ENCODE peak calls at places on chromosomes 6 and 20, in four cellular contexts. One of them, this sample, is unnamed.

GRCh38 chr6:111689946-111690345 is 84.3 kb upstream of the TRAF3IP2 start:
- DNase-seq in kidney glomerular epithelial cell: no peak
- DNase-seq in AG04450: no peak
- DNase-seq in fibroblast of the aortic adventitia: no peak
- DNase-seq in this sample: no peak

GRCh38 chr6:19896580-19897010 is 59.4 kb downstream of the ID4 start:
- DNase-seq in kidney glomerular epithelial cell: no peak
- DNase-seq in fibroblast of the aortic adventitia: no peak
- DNase-seq in AG04450: no peak
- DNase-seq in this sample: no peak

GRCh38 chr6:30557683-30557981 is 537 bp downstream of the PRR3 start:
- DNase-seq in fibroblast of the aortic adventitia: no peak
- DNase-seq in kidney glomerular epithelial cell: peak; percentile 29
- DNase-seq in AG04450: no peak
- DNase-seq in this sample: no peak

GRCh38 chr6:117352466-117353081 is 73.2 kb downstream of the ROS1 start:
- DNase-seq in kidney glomerular epithelial cell: peak; percentile 13
- DNase-seq in AG04450: no peak
- DNase-seq in fibroblast of the aortic adventitia: peak; percentile 39
- DNase-seq in this sample: no peak

GRCh38 chr6:147046131-147046530 is 158.1 kb upstream of the STXBP5 start:
- DNase-seq in AG04450: no peak
- DNase-seq in kidney glomerular epithelial cell: no peak
- DNase-seq in fibroblast of the aortic adventitia: peak; percentile 26
- DNase-seq in this sample: no peak

GRCh38 chr6:136920858-136921520 is 1.1 kb upstream of the SLC35D3 start:
- DNase-seq in fibroblast of the aortic adventitia: peak; percentile 15
- DNase-seq in AG04450: no peak
- DNase-seq in kidney glomerular epithelial cell: no peak
- DNase-seq in this sample: peak; percentile 20

GRCh38 chr6:35070111-35070510 is 71.0 kb downstream of the TCP11 start:
- DNase-seq in kidney glomerular epithelial cell: no peak
- DNase-seq in AG04450: no peak
- DNase-seq in fibroblast of the aortic adventitia: no peak
- DNase-seq in this sample: no peak

GRCh38 chr6:167789358-167789757 is 37.4 kb upstream of the AFDN start:
- DNase-seq in AG04450: no peak
- DNase-seq in fibroblast of the aortic adventitia: no peak
- DNase-seq in kidney glomerular epithelial cell: no peak
- DNase-seq in this sample: peak; percentile 24

GRCh38 chr20:57346477-57346876 is 4.6 kb upstream of the RAE1 start:
- DNase-seq in AG04450: peak; percentile 34
- DNase-seq in fibroblast of the aortic adventitia: peak; percentile 96
- DNase-seq in kidney glomerular epithelial cell: peak; percentile 67
- DNase-seq in this sample: peak; percentile 68

GRCh38 chr6:65259080-65259479 is 447.9 kb downstream of the EYS start:
- DNase-seq in fibroblast of the aortic adventitia: no peak
- DNase-seq in AG04450: peak; percentile 0
- DNase-seq in kidney glomerular epithelial cell: peak; percentile 18
- DNase-seq in this sample: no peak

GRCh38 chr6:50925548-50925947 is 106.9 kb downstream of the TFAP2B start:
- DNase-seq in AG04450: no peak
- DNase-seq in kidney glomerular epithelial cell: no peak
- DNase-seq in fibroblast of the aortic adventitia: no peak
- DNase-seq in this sample: no peak

GRCh38 chr20:61810066-61810708 is 255.5 kb downstream of the TAF4 start:
- DNase-seq in kidney glomerular epithelial cell: no peak
- DNase-seq in AG04450: no peak
- DNase-seq in fibroblast of the aortic adventitia: no peak
- DNase-seq in this sample: no peak

GRCh38 chr6:12381587-12381986 is 91.4 kb downstream of the EDN1 start:
- DNase-seq in AG04450: no peak
- DNase-seq in kidney glomerular epithelial cell: no peak
- DNase-seq in fibroblast of the aortic adventitia: peak; percentile 41
- DNase-seq in this sample: no peak

GRCh38 chr6:63573899-63574553 is 1.7 kb downstream of the LOC128125822 start:
- DNase-seq in kidney glomerular epithelial cell: peak; percentile 90
- DNase-seq in fibroblast of the aortic adventitia: peak; percentile 77
- DNase-seq in AG04450: no peak
- DNase-seq in this sample: peak; percentile 57

GRCh38 chr6:56759521-56759920 is 116.8 kb upstream of the DST start:
- DNase-seq in AG04450: no peak
- DNase-seq in fibroblast of the aortic adventitia: no peak
- DNase-seq in kidney glomerular epithelial cell: no peak
- DNase-seq in this sample: peak; percentile 71

GRCh38 chr6:26554669-26555504 is 16.7 kb downstream of the HMGN4 start:
- DNase-seq in fibroblast of the aortic adventitia: peak; percentile 72
- DNase-seq in kidney glomerular epithelial cell: peak; percentile 27
- DNase-seq in AG04450: no peak
- DNase-seq in this sample: peak; percentile 85

GRCh38 chr6:80465513-80465912 is 359.0 kb downstream of the BCKDHB start:
- DNase-seq in kidney glomerular epithelial cell: no peak
- DNase-seq in fibroblast of the aortic adventitia: no peak
- DNase-seq in AG04450: no peak
- DNase-seq in this sample: no peak

GRCh38 chr6:2766767-2767314 is 1.6 kb downstream of the WRNIP1 start:
- DNase-seq in AG04450: no peak
- DNase-seq in kidney glomerular epithelial cell: peak; percentile 28
- DNase-seq in fibroblast of the aortic adventitia: peak; percentile 42
- DNase-seq in this sample: no peak

GRCh38 chr6:56770011-56770520 is 127.4 kb upstream of the DST start:
- DNase-seq in fibroblast of the aortic adventitia: peak; percentile 67
- DNase-seq in kidney glomerular epithelial cell: no peak
- DNase-seq in AG04450: no peak
- DNase-seq in this sample: no peak

GRCh38 chr6:131937219-131937618 is 14.0 kb downstream of the CCN2 start:
- DNase-seq in AG04450: no peak
- DNase-seq in kidney glomerular epithelial cell: peak; percentile 25
- DNase-seq in fibroblast of the aortic adventitia: peak; percentile 90
- DNase-seq in this sample: no peak

GRCh38 chr6:162063666-162064065 is 663.9 kb downstream of the PRKN start:
- DNase-seq in fibroblast of the aortic adventitia: no peak
- DNase-seq in kidney glomerular epithelial cell: no peak
- DNase-seq in AG04450: no peak
- DNase-seq in this sample: no peak

GRCh38 chr6:135108692-135109091 is 54.1 kb upstream of the HBS1L start:
- DNase-seq in fibroblast of the aortic adventitia: no peak
- DNase-seq in AG04450: no peak
- DNase-seq in kidney glomerular epithelial cell: no peak
- DNase-seq in this sample: no peak

GRCh38 chr6:118876201-118876600 is 17.8 kb upstream of the ASF1A start:
- DNase-seq in AG04450: no peak
- DNase-seq in fibroblast of the aortic adventitia: no peak
- DNase-seq in kidney glomerular epithelial cell: no peak
- DNase-seq in this sample: no peak

GRCh38 chr6:117440558-117441525 is 15.1 kb upstream of the ROS1 start:
- DNase-seq in kidney glomerular epithelial cell: peak; percentile 84
- DNase-seq in AG04450: no peak
- DNase-seq in fibroblast of the aortic adventitia: peak; percentile 78
- DNase-seq in this sample: no peak

GRCh38 chr20:49699200-49699992 is 14.3 kb downstream of the B4GALT5 start:
- DNase-seq in kidney glomerular epithelial cell: peak; percentile 84
- DNase-seq in fibroblast of the aortic adventitia: peak; percentile 71
- DNase-seq in AG04450: no peak
- DNase-seq in this sample: no peak

GRCh38 chr6:37239950-37240713 is 17.4 kb upstream of the TBC1D22B start:
- DNase-seq in kidney glomerular epithelial cell: peak; percentile 99
- DNase-seq in fibroblast of the aortic adventitia: peak; percentile 100
- DNase-seq in AG04450: peak; percentile 90
- DNase-seq in this sample: no peak

GRCh38 chr20:843908-844307 is 10.4 kb downstream of the FAM110A start:
- DNase-seq in fibroblast of the aortic adventitia: no peak
- DNase-seq in kidney glomerular epithelial cell: no peak
- DNase-seq in AG04450: no peak
- DNase-seq in this sample: no peak

GRCh38 chr6:119482850-119483285 is 133.3 kb upstream of the MAN1A1 start:
- DNase-seq in fibroblast of the aortic adventitia: no peak
- DNase-seq in AG04450: no peak
- DNase-seq in kidney glomerular epithelial cell: no peak
- DNase-seq in this sample: no peak

GRCh38 chr6:42771741-42772100 is 10.1 kb upstream of the BICRAL start:
- DNase-seq in AG04450: no peak
- DNase-seq in kidney glomerular epithelial cell: no peak
- DNase-seq in fibroblast of the aortic adventitia: no peak
- DNase-seq in this sample: no peak

GRCh38 chr20:61525781-61526431 is 273.8 kb downstream of the CDH4 start:
- DNase-seq in AG04450: peak; percentile 30
- DNase-seq in fibroblast of the aortic adventitia: no peak
- DNase-seq in kidney glomerular epithelial cell: no peak
- DNase-seq in this sample: peak; percentile 37

GRCh38 chr20:48843125-48843806 is 15.5 kb upstream of the PREX1 start:
- DNase-seq in fibroblast of the aortic adventitia: no peak
- DNase-seq in kidney glomerular epithelial cell: no peak
- DNase-seq in AG04450: no peak
- DNase-seq in this sample: no peak

GRCh38 chr6:112218563-112218962 is 35.8 kb downstream of the LAMA4 start:
- DNase-seq in kidney glomerular epithelial cell: peak; percentile 57
- DNase-seq in AG04450: no peak
- DNase-seq in fibroblast of the aortic adventitia: peak; percentile 85
- DNase-seq in this sample: no peak

GRCh38 chr6:82832811-82833210 is 232.8 kb downstream of the UBE3D start:
- DNase-seq in kidney glomerular epithelial cell: no peak
- DNase-seq in AG04450: no peak
- DNase-seq in fibroblast of the aortic adventitia: no peak
- DNase-seq in this sample: no peak

This sample was measured in ELF-1.